ENCODE peak calls at places on chromosomes 1 and 21, in four cellular contexts. One of them, this sample, is unnamed.

GRCh38 chr1:67942269-67942668 is 108.2 kb downstream of the DIRAS3 start:
- DNase-seq in adrenal gland: no peak
- DNase-seq in iris pigment epithelial cell: peak; percentile 67
- DNase-seq in NCI-H1417: no peak
- DNase-seq in this sample: no peak

GRCh38 chr21:42621828-42622199 is 31.6 kb upstream of the PDE9A start:
- DNase-seq in adrenal gland: no peak
- DNase-seq in iris pigment epithelial cell: no peak
- DNase-seq in NCI-H1417: no peak
- DNase-seq in this sample: no peak

GRCh38 chr1:41780322-41780721 is 138.4 kb downstream of the HIVEP3 start:
- DNase-seq in adrenal gland: no peak
- DNase-seq in iris pigment epithelial cell: no peak
- DNase-seq in NCI-H1417: no peak
- DNase-seq in this sample: no peak

GRCh38 chr1:27427836-27428315 is 35.5 kb downstream of the GPR3 start:
- DNase-seq in adrenal gland: no peak
- DNase-seq in iris pigment epithelial cell: no peak
- DNase-seq in NCI-H1417: no peak
- DNase-seq in this sample: peak; percentile 66

GRCh38 chr1:3271866-3272265 is 182.6 kb upstream of the ARHGEF16 start:
- DNase-seq in adrenal gland: no peak
- DNase-seq in iris pigment epithelial cell: no peak
- DNase-seq in NCI-H1417: no peak
- DNase-seq in this sample: peak; percentile 46

GRCh38 chr1:6523566-6523965 is 30.7 kb downstream of the NOL9 start:
- DNase-seq in adrenal gland: peak; percentile 57
- DNase-seq in iris pigment epithelial cell: peak; percentile 47
- DNase-seq in NCI-H1417: no peak
- DNase-seq in this sample: peak; percentile 7

GRCh38 chr1:20166047-20166446 is 19.8 kb upstream of the UBXN10 start:
- DNase-seq in adrenal gland: no peak
- DNase-seq in iris pigment epithelial cell: no peak
- DNase-seq in NCI-H1417: no peak
- DNase-seq in this sample: no peak

GRCh38 chr1:12179111-12179519 is 12.3 kb downstream of the TNFRSF1B start:
- DNase-seq in adrenal gland: peak; percentile 24
- DNase-seq in iris pigment epithelial cell: peak; percentile 57
- DNase-seq in NCI-H1417: no peak
- DNase-seq in this sample: no peak

GRCh38 chr1:116556289-116557006 is 14.4 kb downstream of the CD58 start:
- DNase-seq in adrenal gland: peak; percentile 25
- DNase-seq in iris pigment epithelial cell: peak; percentile 81
- DNase-seq in NCI-H1417: no peak
- DNase-seq in this sample: peak; percentile 44

GRCh38 chr1:208007938-208008342 is 97.0 kb upstream of the CD34 start:
- DNase-seq in adrenal gland: peak; percentile 35
- DNase-seq in iris pigment epithelial cell: peak; percentile 84
- DNase-seq in NCI-H1417: no peak
- DNase-seq in this sample: no peak

GRCh38 chr1:205693421-205693991 is 13.2 kb upstream of the SLC45A3 start:
- DNase-seq in adrenal gland: no peak
- DNase-seq in iris pigment epithelial cell: no peak
- DNase-seq in NCI-H1417: peak; percentile 28
- DNase-seq in this sample: no peak

GRCh38 chr21:25568230-25568629 is 39.1 kb downstream of the MRPL39 start:
- DNase-seq in adrenal gland: peak; percentile 36
- DNase-seq in iris pigment epithelial cell: peak; percentile 78
- DNase-seq in NCI-H1417: no peak
- DNase-seq in this sample: no peak

GRCh38 chr1:43854473-43854872 is 79.1 kb upstream of the ARTN start:
- DNase-seq in adrenal gland: no peak
- DNase-seq in iris pigment epithelial cell: no peak
- DNase-seq in NCI-H1417: no peak
- DNase-seq in this sample: no peak

GRCh38 chr1:202278751-202279150 is 63.0 kb downstream of the UBE2T start:
- DNase-seq in adrenal gland: no peak
- DNase-seq in iris pigment epithelial cell: no peak
- DNase-seq in NCI-H1417: no peak
- DNase-seq in this sample: no peak

GRCh38 chr1:94865369-94865768 is 45.2 kb downstream of the SLC44A3 start:
- DNase-seq in adrenal gland: no peak
- DNase-seq in iris pigment epithelial cell: peak; percentile 54
- DNase-seq in NCI-H1417: no peak
- DNase-seq in this sample: no peak

GRCh38 chr1:43554444-43554992 is 23.8 kb downstream of the PTPRF start:
- DNase-seq in adrenal gland: no peak
- DNase-seq in iris pigment epithelial cell: peak; percentile 59
- DNase-seq in NCI-H1417: no peak
- DNase-seq in this sample: peak; percentile 52

GRCh38 chr1:115537415-115537814 is 104.4 kb upstream of the VANGL1 start:
- DNase-seq in adrenal gland: no peak
- DNase-seq in iris pigment epithelial cell: no peak
- DNase-seq in NCI-H1417: no peak
- DNase-seq in this sample: no peak

GRCh38 chr1:226661271-226661670 is 77.8 kb downstream of the ITPKB start:
- DNase-seq in adrenal gland: no peak
- DNase-seq in iris pigment epithelial cell: no peak
- DNase-seq in NCI-H1417: no peak
- DNase-seq in this sample: no peak

GRCh38 chr1:31062867-31063380 is 2.6 kb downstream of the PUM1 start:
- DNase-seq in adrenal gland: no peak
- DNase-seq in iris pigment epithelial cell: no peak
- DNase-seq in NCI-H1417: peak; percentile 50
- DNase-seq in this sample: peak; percentile 9

GRCh38 chr1:22976461-22977243 is 4.0 kb upstream of the LACTBL1 start:
- DNase-seq in adrenal gland: peak; percentile 81
- DNase-seq in iris pigment epithelial cell: peak; percentile 85
- DNase-seq in NCI-H1417: peak; percentile 70
- DNase-seq in this sample: peak; percentile 82

GRCh38 chr1:225670806-225671733 is 18.1 kb upstream of the ENAH start:
- DNase-seq in adrenal gland: no peak
- DNase-seq in iris pigment epithelial cell: no peak
- DNase-seq in NCI-H1417: no peak
- DNase-seq in this sample: no peak

GRCh38 chr1:100921110-100921706 is 25.3 kb downstream of the SLC30A7 start:
- DNase-seq in adrenal gland: no peak
- DNase-seq in iris pigment epithelial cell: peak; percentile 54
- DNase-seq in NCI-H1417: peak; percentile 1
- DNase-seq in this sample: peak; percentile 57

GRCh38 chr1:154799188-154799587 is 70.9 kb downstream of the KCNN3 start:
- DNase-seq in adrenal gland: no peak
- DNase-seq in iris pigment epithelial cell: no peak
- DNase-seq in NCI-H1417: no peak
- DNase-seq in this sample: no peak

GRCh38 chr1:19381261-19381660 is 69.1 kb downstream of the SLC66A1 start:
- DNase-seq in adrenal gland: no peak
- DNase-seq in iris pigment epithelial cell: no peak
- DNase-seq in NCI-H1417: no peak
- DNase-seq in this sample: no peak

GRCh38 chr21:37071561-37072238 is 1.2 kb downstream of the PIGP start:
- DNase-seq in adrenal gland: peak; percentile 85
- DNase-seq in iris pigment epithelial cell: peak; percentile 81
- DNase-seq in NCI-H1417: peak; percentile 84
- DNase-seq in this sample: peak; percentile 60

GRCh38 chr1:222417264-222417663 is 130.6 kb downstream of the HHIPL2 start:
- DNase-seq in adrenal gland: no peak
- DNase-seq in iris pigment epithelial cell: no peak
- DNase-seq in NCI-H1417: no peak
- DNase-seq in this sample: no peak

GRCh38 chr1:35319988-35320713 is 51.6 kb downstream of the ZMYM4 start:
- DNase-seq in adrenal gland: no peak
- DNase-seq in iris pigment epithelial cell: peak; percentile 29
- DNase-seq in NCI-H1417: no peak
- DNase-seq in this sample: no peak

GRCh38 chr1:202056644-202057334 is 46.4 kb downstream of the ELF3 start:
- DNase-seq in adrenal gland: no peak
- DNase-seq in iris pigment epithelial cell: no peak
- DNase-seq in NCI-H1417: peak; percentile 93
- DNase-seq in this sample: peak; percentile 96

GRCh38 chr1:121558514-121558913 is 373.7 kb downstream of the SRGAP2C start:
- DNase-seq in adrenal gland: peak; percentile 41
- DNase-seq in iris pigment epithelial cell: peak; percentile 86
- DNase-seq in NCI-H1417: no peak
- DNase-seq in this sample: no peak

GRCh38 chr1:90074555-90075315 is 79.8 kb downstream of the ZNF326 start:
- DNase-seq in adrenal gland: no peak
- DNase-seq in iris pigment epithelial cell: no peak
- DNase-seq in NCI-H1417: no peak
- DNase-seq in this sample: no peak

GRCh38 chr1:224357626-224358124 is 996 bp downstream of the CNIH4 start:
- DNase-seq in adrenal gland: no peak
- DNase-seq in iris pigment epithelial cell: peak; percentile 83
- DNase-seq in NCI-H1417: no peak
- DNase-seq in this sample: no peak

GRCh38 chr21:38887062-38887686 is 81.4 kb downstream of the ETS2 start:
- DNase-seq in adrenal gland: no peak
- DNase-seq in iris pigment epithelial cell: no peak
- DNase-seq in NCI-H1417: no peak
- DNase-seq in this sample: no peak

GRCh38 chr1:84887261-84887934 is 5.6 kb downstream of the LPAR3 start:
- DNase-seq in adrenal gland: no peak
- DNase-seq in iris pigment epithelial cell: peak; percentile 86
- DNase-seq in NCI-H1417: no peak
- DNase-seq in this sample: no peak

GRCh38 chr1:92705456-92705855 is 79.5 kb downstream of the EVI5 start:
- DNase-seq in adrenal gland: no peak
- DNase-seq in iris pigment epithelial cell: peak; percentile 38
- DNase-seq in NCI-H1417: no peak
- DNase-seq in this sample: no peak

GRCh38 chr1:173276922-173277800 is 70.0 kb upstream of the TNFSF4 start:
- DNase-seq in adrenal gland: no peak
- DNase-seq in iris pigment epithelial cell: no peak
- DNase-seq in NCI-H1417: no peak
- DNase-seq in this sample: no peak